ENCODE peak calls at places on chromosomes 6 and 20, in seven cellular contexts. N is NCI-H1417, R is germinal center, X is GM12865, V is activated gamma-delta T cell treated with Interleukin-2 at 50 U/mL for 16 hours, G is amygdala, U is progenitor cell of endocrine pancreas. Z is an unnamed sample.

GRCh38 chr6:36659271-36659670 is 19.2 kb upstream of the CDKN1A start:
- DNase-seq in R (no peak), V (no peak), X (no peak), G (no peak), U (no peak), N (no peak), Z (no peak)

GRCh38 chr6:37287519-37288157 is 29.7 kb upstream of the TMEM217 start:
- DNase-seq in N (no peak), G (no peak), R (no peak), V (no peak), U (no peak), X (peak), Z (no peak)

GRCh38 chr20:10805764-10806163 is 132.0 kb upstream of the JAG1 start:
- DNase-seq in N (no peak), R (no peak), U (no peak), V (no peak), G (no peak), X (no peak), Z (no peak)

GRCh38 chr6:42921801-42922200 is 5.9 kb downstream of the PTCRA start:
- DNase-seq in G (no peak), X (no peak), V (no peak), U (no peak), N (no peak), R (no peak), Z (no peak)

GRCh38 chr20:36318166-36318565 is 12.0 kb downstream of the DLGAP4 start:
- DNase-seq in G (no peak), X (no peak), V (no peak), R (no peak), U (no peak), N (no peak), Z (no peak)

GRCh38 chr20:63658749-63659187 is 656 bp downstream of the RTEL1 start:
- DNase-seq in R (no peak), U (no peak), G (no peak), X (no peak), N (no peak), V (no peak), Z (no peak)

GRCh38 chr6:169961772-169962561 is 210.5 kb downstream of the ERMARD start:
- DNase-seq in N (no peak), U (peak), X (no peak), G (no peak), R (peak), V (no peak), Z (no peak)

GRCh38 chr6:145705561-145705960 is 29.8 kb downstream of the EPM2A start:
- DNase-seq in R (no peak), N (no peak), X (no peak), G (no peak), U (no peak), V (no peak), Z (no peak)

GRCh38 chr6:89146748-89147715 is 1.2 kb downstream of the PM20D2 start:
- DNase-seq in N (peak), G (no peak), V (no peak), R (no peak), U (no peak), X (peak), Z (peak)

GRCh38 chr6:166036321-166037105 is 131.1 kb downstream of the TBXT start:
- DNase-seq in N (no peak), X (no peak), V (no peak), R (no peak), U (no peak), G (no peak), Z (no peak)

GRCh38 chr6:45661667-45662066 is 283.9 kb upstream of the SUPT3H start:
- DNase-seq in X (no peak), R (no peak), U (no peak), N (no peak), V (no peak), G (no peak), Z (peak)

GRCh38 chr6:45327956-45328522 is at the start of gene RUNX2:
- DNase-seq in R (no peak), V (no peak), U (no peak), G (no peak), X (no peak), N (no peak), Z (no peak)

GRCh38 chr6:150715132-150715531 is 115.4 kb downstream of the PLEKHG1 start:
- DNase-seq in N (no peak), V (no peak), G (no peak), U (no peak), X (no peak), R (no peak), Z (no peak)

GRCh38 chr6:143486752-143487151 is 24.8 kb downstream of the FUCA2 start:
- DNase-seq in G (no peak), U (no peak), R (no peak), V (no peak), N (no peak), X (no peak), Z (no peak)

GRCh38 chr20:63031251-63032014 is 24.7 kb upstream of the BHLHE23 start:
- DNase-seq in G (no peak), U (no peak), V (no peak), R (no peak), N (no peak), X (no peak), Z (no peak)

GRCh38 chr6:152313542-152314482 is 323.4 kb downstream of the SYNE1 start:
- DNase-seq in G (no peak), V (no peak), N (no peak), U (no peak), R (no peak), X (no peak), Z (no peak)

GRCh38 chr6:125300992-125301434 is 754 bp downstream of the HDDC2 start:
- DNase-seq in U (no peak), X (no peak), V (no peak), R (no peak), G (no peak), N (no peak), Z (peak)